ENCODE peak calls at places on chromosome 19, in ten cellular contexts. M, D, P, B, V, L, C, Z, G and S are unnamed samples. For H3K4me1, the result is how much of the 10 kb centered on the place peaks cover.

GRCh38 chr19:872266-872951 is 12.9 kb downstream of the CFD start:
- DNase-seq in C (no peak), D (peak), G (peak), B (peak), M (peak), L (peak), Z (no peak), P (no peak), V (peak), S (no peak)

GRCh38 chr19:49790866-49791265 is 22.2 kb downstream of the FUZ start:
- DNase-seq in C (no peak), V (no peak), B (no peak), P (no peak), Z (no peak), L (no peak), G (no peak), M (no peak), D (no peak), S (no peak)

GRCh38 chr19:47228937-47229673 is 1.9 kb downstream of the BBC3 start:
- DNase-seq in Z (no peak), M (no peak), C (no peak), B (no peak), V (no peak), D (no peak), P (peak), G (peak), L (peak), S (no peak)

GRCh38 chr19:41995959-41996797 is 2.1 kb upstream of the ATP1A3 start:
- DNase-seq in B (peak), D (no peak), P (no peak), G (no peak), V (no peak), L (no peak), Z (no peak), M (no peak), C (no peak), S (no peak)

GRCh38 chr19:5672708-5673459 is 7.4 kb downstream of the MICOS13 start:
- DNase-seq in L (no peak), P (no peak), Z (no peak), B (no peak), D (no peak), M (no peak), G (no peak), C (no peak), V (no peak), S (no peak)

GRCh38 chr19:30604657-30605056 is 232.5 kb downstream of the ZNF536 start:
- DNase-seq in G (no peak), B (no peak), V (no peak), C (no peak), P (no peak), L (no peak), Z (no peak), D (no peak), M (no peak), S (peak)

GRCh38 chr19:14775855-14776254 is 2.5 kb downstream of the ADGRE2 start:
- DNase-seq in B (peak), G (no peak), P (no peak), D (no peak), Z (peak), L (peak), C (no peak), V (peak), M (no peak), S (no peak)

GRCh38 chr19:47272448-47273312 is 2.0 kb upstream of the INAFM1 start:
- DNase-seq in B (peak), V (no peak), D (no peak), L (peak), Z (no peak), G (no peak), C (peak), M (no peak), P (no peak), S (no peak)

GRCh38 chr19:22422220-22422619 is at the start of gene ZNF98:
- DNase-seq in C (no peak), Z (peak), P (no peak), B (no peak), D (no peak), L (peak), V (no peak), M (no peak), G (no peak), S (no peak)

GRCh38 chr19:43524922-43525835 is 1.8 kb downstream of the ETHE1 start:
- DNase-seq in V (no peak), C (peak), P (peak), D (peak), G (peak), L (peak), M (peak), B (peak), Z (peak), S (peak)

GRCh38 chr19:53381376-53381775 is 13.6 kb upstream of the ZNF765 start:
- DNase-seq in G (no peak), M (no peak), P (no peak), V (no peak), L (no peak), D (no peak), B (no peak), C (no peak), Z (no peak), S (no peak)

GRCh38 chr19:6267552-6268381 is 12.0 kb downstream of the MLLT1 start:
- DNase-seq in D (no peak), M (no peak), B (no peak), Z (no peak), V (no peak), C (no peak), P (no peak), L (no peak), G (no peak), S (no peak)

GRCh38 chr19:7228935-7229541 is 65.2 kb downstream of the INSR start:
- DNase-seq in L (no peak), G (no peak), P (no peak), Z (no peak), C (no peak), V (no peak), D (no peak), B (no peak), M (no peak), S (no peak)

GRCh38 chr19:38388310-38389100 is at the start of gene SPRED3:
- DNase-seq in Z (no peak), D (no peak), G (no peak), C (peak), B (peak), L (no peak), V (peak), M (no peak), P (no peak), S (no peak)

GRCh38 chr19:49570138-49570856 is 10.1 kb downstream of the NOSIP start:
- DNase-seq in M (no peak), G (peak), P (peak), Z (no peak), C (peak), D (peak), B (peak), L (peak), V (no peak), S (no peak)

GRCh38 chr19:53971608-53972007 is 8.9 kb downstream of the CACNG8 start:
- DNase-seq in P (no peak), B (peak), G (no peak), C (no peak), V (no peak), L (no peak), D (no peak), Z (no peak), M (no peak), S (no peak)

GRCh38 chr19:44874317-44874716 is 16.7 kb upstream of the TOMM40 start:
- DNase-seq in B (no peak), M (no peak), G (no peak), C (no peak), Z (no peak), V (no peak), P (no peak), D (no peak), L (no peak), S (no peak)

DNA sequence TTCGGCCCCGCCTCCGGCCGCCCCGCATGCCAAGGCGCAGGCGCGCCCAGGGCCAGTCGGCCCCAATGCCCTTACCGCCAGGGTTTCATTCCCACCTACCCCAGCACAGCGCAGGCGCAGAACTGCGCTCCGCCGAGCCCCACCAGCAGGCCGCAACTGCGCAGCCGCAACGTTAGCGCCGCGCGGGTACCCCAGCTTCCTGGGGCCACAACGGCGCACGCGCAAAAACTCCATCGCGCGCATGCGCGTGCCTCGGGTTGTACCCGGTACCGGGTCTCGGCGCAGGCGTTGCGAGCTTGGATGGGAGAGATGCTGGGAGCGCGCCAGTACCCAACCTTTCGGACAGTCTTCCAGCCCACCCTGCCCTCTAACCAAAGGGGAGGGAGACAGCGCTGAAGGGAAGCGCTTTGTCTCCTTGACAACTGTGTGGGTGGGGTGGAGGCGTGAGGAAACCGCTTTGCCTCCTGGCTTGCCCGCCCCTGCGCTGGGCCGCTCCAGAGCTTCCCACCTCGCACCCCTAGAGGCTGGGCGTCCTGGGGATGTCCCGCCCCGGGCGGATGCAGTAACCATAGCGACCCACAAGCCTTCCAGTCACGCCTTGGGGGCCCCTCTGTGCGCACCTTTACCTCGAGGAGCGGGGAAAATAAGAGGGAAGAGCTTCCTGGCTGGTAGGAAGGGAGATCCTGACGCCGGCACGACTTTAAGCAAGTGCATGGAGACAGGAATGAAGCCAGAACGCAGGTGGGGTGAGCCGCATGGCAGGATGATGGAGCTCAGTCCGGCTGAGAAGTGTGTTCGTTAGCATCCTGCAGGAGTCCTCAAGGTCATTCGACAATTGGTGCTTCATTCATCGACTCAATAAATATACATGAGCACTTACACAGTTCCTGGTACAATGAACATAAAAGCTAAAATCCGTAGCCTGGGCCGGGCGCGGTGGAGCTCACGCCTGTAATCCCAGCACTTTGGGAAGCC is 525 bp upstream of the MYPOP start:
- DNase-seq in M (peak), D (peak), G (peak), P (peak), L (peak), V (peak), Z (peak), B (peak), C (peak), S (peak)
- TF ChIP-seq POLR2AphosphoS5 in M (peak), D (peak), G (peak), P (peak), L (peak), V (peak), Z (peak), B (peak), C (peak), S (no peak)

DNA sequence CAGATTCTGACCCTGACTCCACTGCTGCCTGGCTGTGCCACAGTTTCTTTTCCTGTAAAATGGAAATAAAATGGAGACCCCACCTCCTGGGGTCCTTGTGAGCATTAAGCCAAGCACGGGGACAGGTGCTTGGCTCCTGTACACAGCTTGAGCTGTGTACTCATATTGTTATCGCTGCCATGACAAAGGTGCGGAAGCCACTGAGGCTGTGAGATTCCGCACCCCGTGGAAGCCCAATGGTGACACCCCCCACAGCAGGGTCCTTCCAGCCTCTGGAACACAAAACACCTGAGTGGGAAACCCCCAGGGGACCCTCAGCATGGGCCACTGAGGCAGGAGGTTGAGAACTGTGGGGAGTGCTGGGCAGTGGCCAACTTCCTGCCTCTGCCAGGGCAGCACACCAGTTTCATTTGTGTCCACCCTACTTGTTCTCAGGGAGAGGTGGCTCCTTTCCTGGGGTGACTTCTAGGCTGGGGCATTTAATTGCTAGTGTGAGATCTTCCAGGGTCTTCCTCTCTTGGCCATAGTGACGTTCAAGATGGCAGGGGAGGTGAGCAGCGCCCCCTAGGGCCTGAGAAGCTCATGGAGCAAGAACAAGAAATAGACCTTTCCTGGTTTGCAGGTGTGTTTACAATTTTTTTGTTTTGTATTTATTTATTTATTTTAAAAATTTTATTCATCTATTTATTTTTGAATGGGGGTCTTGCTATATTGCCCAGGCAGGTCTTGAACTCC is 5.4 kb upstream of the JSRP1 start:
- DNase-seq in P (no peak), V (no peak), Z (no peak), B (peak), C (no peak), L (peak), G (peak), D (peak), M (no peak), S (no peak)
- H3K4me1 ChIP-seq in P (half or more), V (under half), Z (under half), B (under half), C (under half), L (under half), G (under half), D (under half), M (under half), S (under half)

DNA sequence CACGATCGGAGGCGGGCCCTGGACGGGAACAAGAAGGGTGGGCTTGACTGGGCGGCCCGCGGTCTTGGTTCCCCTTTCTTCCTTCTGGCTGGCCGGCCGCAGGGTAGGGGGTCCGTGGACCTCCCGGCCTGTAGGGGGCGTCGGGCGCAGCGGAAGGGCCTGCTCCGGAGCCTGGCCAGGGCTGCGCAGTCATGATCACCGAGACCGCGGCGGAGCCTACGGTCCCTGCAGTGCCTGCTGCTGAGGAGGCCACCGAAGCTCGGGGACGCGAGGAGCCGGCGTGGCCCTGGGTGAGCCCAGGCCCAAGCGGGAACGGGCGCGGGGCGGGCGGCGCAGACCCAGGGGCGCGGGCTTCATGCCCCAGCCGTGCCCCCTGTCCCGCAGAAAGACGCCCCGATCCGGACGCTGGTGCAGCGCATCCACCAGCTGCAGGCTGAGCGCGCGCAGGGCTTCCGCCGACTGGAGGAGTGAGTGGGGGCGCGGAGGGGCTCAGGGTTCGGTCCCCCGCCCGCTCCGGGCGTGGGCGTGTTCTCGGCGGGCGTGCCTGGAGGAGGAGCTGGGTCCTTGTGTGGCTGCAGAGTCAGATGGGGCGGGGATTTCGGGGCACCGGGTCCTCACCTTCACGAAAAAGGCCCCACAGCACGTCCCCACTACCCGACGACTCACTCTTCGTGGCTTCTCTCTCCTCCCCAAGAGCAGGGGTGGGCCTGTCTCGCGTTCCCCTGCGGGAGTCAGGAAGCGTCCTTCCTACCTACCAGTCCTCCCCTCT is at the start of gene REX1BD:
- DNase-seq in G (peak), D (no peak), V (peak), B (peak), Z (peak), M (peak), P (peak), C (peak), L (peak), S (peak)
- TF ChIP-seq POLR2AphosphoS5 in G (peak), D (peak), V (peak), B (peak), Z (peak), M (peak), P (peak), C (peak), L (peak), S (peak)

GRCh38 chr19:13063461-13064091 is 39.1 kb downstream of the LYL1 start:
- DNase-seq in D (no peak), G (no peak), P (no peak), C (no peak), M (no peak), B (no peak), V (no peak), Z (no peak), L (no peak), S (no peak)
- H3K4me1 ChIP-seq in D (under half), G (under half), P (under half), C (half or more), M (under half), B (under half), V (half or more), Z (under half), L (half or more), S (half or more)